ENCODE peak calls at places on chromosome 6, in four cellular contexts. One of them, this sample, is unnamed. For H3K4me1, the result is how much of the 10 kb centered on the place peaks cover.

GRCh38 chr6:106560966-106561740 is 68.1 kb downstream of the RTN4IP1 start:
- DNase-seq in stomach: no peak
- DNase-seq in transverse colon: no peak
- DNase-seq in tibial nerve: no peak
- DNase-seq in this sample: no peak

GRCh38 chr6:71486466-71486865 is 197.9 kb downstream of the OGFRL1 start:
- DNase-seq in tibial nerve: no peak
- DNase-seq in stomach: no peak
- DNase-seq in transverse colon: no peak
- DNase-seq in this sample: no peak

GRCh38 chr6:13425971-13426931 is 61.1 kb downstream of the GFOD1 start:
- DNase-seq in transverse colon: no peak
- DNase-seq in stomach: no peak
- DNase-seq in tibial nerve: no peak
- DNase-seq in this sample: no peak

GRCh38 chr6:129542705-129543104 is 167.3 kb downstream of the ARHGAP18 start:
- DNase-seq in stomach: no peak
- DNase-seq in transverse colon: no peak
- DNase-seq in tibial nerve: no peak
- DNase-seq in this sample: no peak

GRCh38 chr6:17169291-17169690 is 67.4 kb downstream of the STMND1 start:
- DNase-seq in stomach: no peak
- DNase-seq in transverse colon: no peak
- DNase-seq in tibial nerve: no peak
- DNase-seq in this sample: no peak

GRCh38 chr6:106103728-106104109 is 17.6 kb downstream of the PRDM1 start:
- DNase-seq in stomach: peak
- DNase-seq in transverse colon: peak
- DNase-seq in tibial nerve: no peak
- DNase-seq in this sample: no peak

GRCh38 chr6:156794963-156795362 is 17.8 kb downstream of the ARID1B start:
- DNase-seq in tibial nerve: no peak
- DNase-seq in transverse colon: no peak
- DNase-seq in stomach: no peak
- DNase-seq in this sample: no peak

GRCh38 chr6:47865206-47865605 is 83.4 kb downstream of the OPN5 start:
- DNase-seq in stomach: no peak
- DNase-seq in transverse colon: no peak
- DNase-seq in tibial nerve: no peak
- DNase-seq in this sample: no peak

GRCh38 chr6:121055572-121056163 is 278.6 kb downstream of the TBC1D32 start:
- DNase-seq in stomach: no peak
- DNase-seq in tibial nerve: no peak
- DNase-seq in transverse colon: no peak
- DNase-seq in this sample: no peak

GRCh38 chr6:34656378-34657036 is 40.1 kb downstream of the ILRUN start:
- DNase-seq in tibial nerve: no peak
- DNase-seq in stomach: peak
- DNase-seq in transverse colon: peak
- DNase-seq in this sample: no peak

GRCh38 chr6:8030920-8031319 is 33.3 kb downstream of the BLOC1S5 start:
- DNase-seq in stomach: no peak
- DNase-seq in transverse colon: no peak
- DNase-seq in tibial nerve: no peak
- DNase-seq in this sample: no peak

GRCh38 chr6:28775405-28776129 is 148.2 kb downstream of the TRIM27 start:
- DNase-seq in stomach: no peak
- DNase-seq in transverse colon: no peak
- DNase-seq in tibial nerve: no peak
- DNase-seq in this sample: no peak

GRCh38 chr6:90096818-90097217 is 199.8 kb downstream of the BACH2 start:
- DNase-seq in stomach: no peak
- DNase-seq in tibial nerve: no peak
- DNase-seq in transverse colon: no peak
- DNase-seq in this sample: no peak

GRCh38 chr6:90097357-90097756 is 199.3 kb downstream of the BACH2 start:
- DNase-seq in stomach: no peak
- DNase-seq in transverse colon: no peak
- DNase-seq in tibial nerve: no peak
- DNase-seq in this sample: no peak

GRCh38 chr6:90098637-90099036 is 198.0 kb downstream of the BACH2 start:
- DNase-seq in transverse colon: no peak
- DNase-seq in stomach: no peak
- DNase-seq in tibial nerve: no peak
- DNase-seq in this sample: no peak

GRCh38 chr6:90100059-90100665 is 196.5 kb downstream of the BACH2 start:
- DNase-seq in transverse colon: no peak
- DNase-seq in stomach: no peak
- DNase-seq in tibial nerve: no peak
- DNase-seq in this sample: no peak

DNA sequence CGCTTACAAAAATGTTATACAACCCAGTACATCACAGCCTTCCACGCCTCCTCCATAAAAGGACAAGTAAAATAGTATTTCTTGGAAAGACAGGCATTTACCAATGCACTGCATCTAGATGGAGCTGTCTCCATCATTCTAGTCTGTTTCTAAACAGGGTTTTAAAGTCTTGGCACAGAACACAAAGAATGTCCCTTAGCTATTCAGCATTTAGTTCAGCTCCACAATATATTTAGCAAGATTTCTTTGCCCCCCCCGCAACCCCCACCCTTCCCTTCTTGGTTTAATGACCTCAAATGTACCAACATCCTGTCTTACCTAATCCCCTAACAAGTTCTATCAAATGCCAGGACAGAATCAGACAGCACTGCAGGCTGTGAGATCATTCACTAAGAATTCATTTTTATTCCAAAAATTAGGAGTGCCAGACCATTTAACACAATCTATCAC is 198.6 kb downstream of the BACH2 start:
- DNase-seq in tibial nerve: peak
- DNase-seq in stomach: no peak
- DNase-seq in transverse colon: peak
- DNase-seq in this sample: peak
- TF ChIP-seq EP300 in tibial nerve: peak
- TF ChIP-seq EP300 in stomach: no peak
- TF ChIP-seq EP300 in transverse colon: no peak
- TF ChIP-seq EP300 in this sample: no peak

GRCh38 chr6:111759413-111759835 is 113.8 kb downstream of the FYN start:
- DNase-seq in stomach: no peak
- DNase-seq in transverse colon: no peak
- DNase-seq in tibial nerve: no peak
- DNase-seq in this sample: no peak
- H3K4me1 ChIP-seq in stomach: under half
- H3K4me1 ChIP-seq in transverse colon: half or more
- H3K4me1 ChIP-seq in tibial nerve: under half
- H3K4me1 ChIP-seq in this sample: under half

GRCh38 chr6:135118142-135118730 is 62.9 kb upstream of the MYB start:
- DNase-seq in stomach: no peak
- DNase-seq in transverse colon: no peak
- DNase-seq in tibial nerve: no peak
- DNase-seq in this sample: no peak
- TF ChIP-seq POLR2A in stomach: no peak
- TF ChIP-seq POLR2A in transverse colon: no peak
- TF ChIP-seq POLR2A in tibial nerve: no peak
- TF ChIP-seq POLR2A in this sample: no peak

DNA sequence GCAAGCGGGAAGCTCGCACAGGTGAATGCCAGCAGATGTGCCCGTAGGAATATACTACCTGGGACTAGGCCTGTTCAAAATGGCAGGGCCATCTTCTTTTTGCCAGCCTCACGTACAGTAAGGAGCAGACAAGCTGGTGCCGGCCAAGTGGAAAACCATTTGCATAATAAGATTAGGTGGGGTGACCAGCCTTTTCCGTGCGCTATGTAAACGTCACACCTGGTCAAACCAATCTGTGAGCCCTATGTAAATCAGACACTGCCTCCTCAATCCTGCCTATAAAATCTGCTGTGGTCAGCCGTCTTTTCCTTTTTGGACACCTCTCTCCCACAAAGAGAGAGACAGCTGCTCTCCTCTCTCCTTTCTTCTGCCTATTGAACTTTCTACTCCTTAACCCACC is 60.8 kb upstream of the TMEM30A start:
- DNase-seq in transverse colon: no peak
- DNase-seq in stomach: no peak
- DNase-seq in tibial nerve: no peak
- DNase-seq in this sample: no peak
- TF ChIP-seq EP300 in transverse colon: no peak
- TF ChIP-seq EP300 in stomach: no peak
- TF ChIP-seq EP300 in tibial nerve: no peak
- TF ChIP-seq EP300 in this sample: no peak

DNA sequence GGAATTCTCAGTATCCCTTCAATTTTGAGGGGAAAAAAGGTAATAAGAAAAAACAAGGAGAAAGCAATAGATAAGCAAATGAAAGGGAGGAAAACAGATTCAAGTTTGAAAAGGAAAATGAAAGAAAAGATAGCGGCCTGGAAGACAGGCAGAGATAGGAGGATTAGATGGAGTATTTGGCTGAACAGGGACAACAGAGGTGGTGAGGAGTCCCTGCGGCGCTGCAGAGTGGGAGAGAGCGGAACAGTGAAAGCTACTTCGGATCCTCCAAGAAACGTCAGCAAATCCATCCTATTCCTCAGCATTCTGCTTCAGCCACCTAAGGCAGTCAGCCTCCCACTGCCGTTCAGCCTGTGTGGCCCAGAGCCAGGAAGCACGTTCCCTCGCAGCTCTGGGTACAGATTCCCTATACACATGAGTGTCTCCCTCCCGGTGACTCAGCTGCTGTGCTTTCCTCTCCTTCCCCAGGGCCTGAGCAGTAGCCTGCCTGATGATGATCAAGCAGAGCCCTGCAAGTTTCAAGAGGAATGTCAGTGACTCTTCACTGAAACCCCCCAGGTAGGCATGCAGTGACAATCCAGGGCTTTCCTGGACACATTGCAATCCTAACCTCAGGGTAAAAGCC is 43.4 kb upstream of the CDYL start:
- DNase-seq in transverse colon: peak
- DNase-seq in tibial nerve: peak
- DNase-seq in stomach: peak
- DNase-seq in this sample: peak
- H3K4me1 ChIP-seq in transverse colon: under half
- H3K4me1 ChIP-seq in tibial nerve: under half
- H3K4me1 ChIP-seq in stomach: under half
- H3K4me1 ChIP-seq in this sample: under half

DNA sequence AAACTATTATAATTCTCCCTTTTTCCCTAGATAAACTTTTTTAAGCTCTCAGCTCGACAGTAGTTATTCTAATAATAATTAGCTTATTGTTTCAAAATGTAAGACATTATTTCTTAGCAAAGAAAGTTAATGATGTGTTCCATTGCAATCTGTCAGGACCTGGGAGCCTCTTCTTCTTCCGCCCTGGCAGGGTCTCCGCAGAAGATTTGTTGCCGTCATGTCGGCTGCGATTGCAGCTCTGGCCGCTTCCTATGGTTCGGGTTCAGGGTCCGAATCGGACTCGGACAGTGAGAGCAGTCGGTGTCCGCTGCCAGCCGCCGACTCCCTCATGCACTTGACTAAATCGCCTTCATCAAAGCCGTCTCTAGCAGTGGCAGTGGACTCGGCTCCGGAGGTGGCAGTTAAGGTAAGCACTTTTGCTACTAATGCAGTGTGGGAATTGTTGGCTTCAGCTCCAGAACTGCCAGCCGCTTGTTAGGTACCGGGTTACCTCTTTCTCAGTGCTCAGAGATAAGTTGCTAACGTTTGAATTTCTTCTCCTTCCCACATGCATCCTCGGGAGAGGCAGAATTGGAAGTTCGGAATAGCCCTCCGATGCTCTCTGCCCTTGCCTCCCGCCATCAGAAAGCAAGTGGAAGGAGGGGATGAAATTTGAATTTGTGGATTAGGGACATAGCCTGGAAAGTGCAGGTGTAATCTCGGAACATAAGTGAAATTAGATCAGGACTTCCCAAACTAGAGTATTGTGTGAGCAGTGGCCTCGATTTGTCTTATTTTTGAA is at the start of gene CDC40:
- DNase-seq in transverse colon: peak
- DNase-seq in tibial nerve: peak
- DNase-seq in stomach: peak
- DNase-seq in this sample: peak
- TF ChIP-seq POLR2A in transverse colon: peak
- TF ChIP-seq POLR2A in tibial nerve: no peak
- TF ChIP-seq POLR2A in stomach: no peak
- TF ChIP-seq POLR2A in this sample: no peak

GRCh38 chr6:29816030-29816429 is 11.6 kb upstream of the HLA-G start:
- DNase-seq in tibial nerve: no peak
- DNase-seq in stomach: no peak
- DNase-seq in transverse colon: no peak
- DNase-seq in this sample: no peak
- TF ChIP-seq EP300 in tibial nerve: no peak
- TF ChIP-seq EP300 in stomach: no peak
- TF ChIP-seq EP300 in transverse colon: no peak
- TF ChIP-seq EP300 in this sample: no peak

GRCh38 chr6:108660251-108660650 is 99.5 kb downstream of the FOXO3 start:
- DNase-seq in stomach: no peak
- DNase-seq in transverse colon: no peak
- DNase-seq in tibial nerve: no peak
- DNase-seq in this sample: no peak
- H3K4me1 ChIP-seq in stomach: under half
- H3K4me1 ChIP-seq in transverse colon: half or more
- H3K4me1 ChIP-seq in tibial nerve: under half
- H3K4me1 ChIP-seq in this sample: under half